ENCODE peak calls at places on chromosomes 3 and 15, in four cellular contexts. E, R, J and U are unnamed samples.

GRCh38 chr15:31398677-31399260 is 72.1 kb downstream of the KLF13 start:
- DNase-seq in J (no peak), E (no peak), R (no peak), U (no peak)

GRCh38 chr3:138509586-138509985 is 75.2 kb downstream of the ESYT3 start:
- DNase-seq in E (peak; percentile 5), J (no peak), R (no peak), U (no peak)

GRCh38 chr3:123750209-123750608 is 133.9 kb downstream of the MYLK start:
- DNase-seq in E (no peak), J (no peak), R (no peak), U (no peak)

GRCh38 chr3:66399529-66400232 is 101.1 kb downstream of the LRIG1 start:
- DNase-seq in J (no peak), E (no peak), R (no peak), U (no peak)

GRCh38 chr3:149377408-149378111 is at the start of gene TM4SF1:
- DNase-seq in J (peak; percentile 90), E (peak; percentile 97), R (no peak), U (no peak)

GRCh38 chr15:40853241-40853890 is 9.5 kb downstream of the SPINT1 start:
- DNase-seq in J (no peak), E (no peak), R (peak; percentile 67), U (no peak)

GRCh38 chr3:173568623-173569022 is 171.1 kb downstream of the NLGN1 start:
- DNase-seq in E (no peak), R (no peak), J (no peak), U (no peak)

GRCh38 chr15:101009176-101009575 is 90.0 kb downstream of the LRRK1 start:
- DNase-seq in J (no peak), R (no peak), E (no peak), U (no peak)

GRCh38 chr15:101246824-101247745 is 4.8 kb downstream of the CHSY1 start:
- DNase-seq in R (peak; percentile 64), E (no peak), J (no peak), U (no peak)

DNA sequence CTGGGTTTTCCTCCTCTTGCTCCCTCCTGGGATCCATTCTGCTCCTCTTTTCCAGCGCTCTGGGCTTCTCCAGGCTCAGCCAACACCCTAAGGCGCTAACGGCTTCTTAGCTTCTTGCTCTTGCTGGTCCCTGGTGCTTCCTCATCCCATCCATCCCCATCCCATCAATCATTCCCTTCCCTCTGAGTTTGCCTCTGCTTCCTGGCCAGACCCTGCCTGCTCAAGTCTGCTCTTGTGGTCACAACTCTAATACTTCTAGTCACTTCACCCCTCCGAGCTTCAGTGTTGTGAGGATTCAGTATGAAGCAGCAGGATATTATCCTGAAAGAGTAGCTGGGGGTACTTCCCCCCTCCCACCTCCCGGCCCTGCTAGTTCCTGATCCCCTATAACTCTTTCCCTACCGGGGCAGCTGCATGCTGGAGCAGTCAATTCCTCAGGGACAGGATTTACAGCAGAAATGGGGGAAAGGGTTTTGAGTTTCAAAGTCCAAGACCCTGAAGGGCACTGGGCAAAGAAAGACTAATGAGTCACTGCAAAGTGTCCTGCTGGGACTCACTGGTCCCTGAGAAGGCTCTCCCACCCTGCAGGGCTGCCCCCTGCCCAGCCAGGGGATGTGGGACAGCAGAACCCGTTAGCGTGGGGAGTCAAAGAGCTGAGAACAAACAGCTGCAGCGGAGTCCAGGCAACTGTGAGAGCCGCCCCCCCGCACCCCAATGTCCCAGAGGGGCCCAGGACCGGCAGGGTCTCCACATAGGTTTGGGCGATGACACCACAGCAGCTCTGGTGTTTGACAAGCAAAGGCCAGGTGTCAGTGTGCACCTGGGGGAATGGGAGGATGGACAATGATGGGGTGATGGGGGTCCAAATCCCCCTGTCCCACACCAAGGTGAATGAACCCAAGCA is 2.3 kb upstream of the SYNM start:
- DNase-seq in R (peak; percentile 66), E (peak; percentile 7), J (no peak), U (no peak)
- H3K4me3 ChIP-seq in R (no peak overlapping the region), E (no peak overlapping the region), J (no peak overlapping the region), U (no peak overlapping the region)

DNA sequence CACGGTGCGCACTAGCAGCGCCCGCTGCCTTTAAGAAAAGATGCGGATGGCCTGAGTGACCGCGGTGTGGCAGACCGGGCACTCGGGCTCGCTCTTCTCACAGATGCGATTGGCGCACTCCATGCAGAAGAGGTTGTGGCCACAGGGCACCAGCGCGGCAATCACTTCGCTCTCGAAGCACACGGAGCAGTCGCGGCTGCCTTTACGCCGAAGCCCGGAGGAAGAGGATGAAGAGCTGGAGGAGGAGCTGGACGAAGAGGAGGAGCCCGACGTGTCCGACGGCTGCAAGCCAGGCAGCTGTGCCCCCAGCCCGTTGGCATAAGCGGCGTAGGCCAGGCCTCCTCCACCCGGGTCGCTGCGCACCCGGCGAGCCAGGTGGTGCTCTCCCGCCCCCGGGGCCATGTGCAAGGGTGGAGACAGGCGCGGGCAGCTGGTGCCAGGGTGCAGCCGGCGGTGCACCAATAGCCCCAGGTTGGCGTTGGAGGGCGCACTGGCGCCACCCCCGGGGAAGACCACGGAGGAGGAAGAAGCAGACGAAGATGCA is 2.6 kb downstream of the MEX3B start:
- DNase-seq in J (no peak), E (peak; percentile 8), R (peak; percentile 76), U (no peak)
- TF ChIP-seq CTCF in J (no peak), E (no peak), R (no peak), U (no peak)

GRCh38 chr3:12932347-12932746 is 91.0 kb upstream of the RPL32 start:
- DNase-seq in R (no peak), J (no peak), E (no peak), U (no peak)
- H3K4me3 ChIP-seq in R (no peak overlapping the region), J (no peak overlapping the region), E (no peak overlapping the region), U (no peak overlapping the region)

GRCh38 chr3:51684971-51685751 is 14.1 kb downstream of the TEX264 start:
- DNase-seq in R (no peak), E (no peak), J (no peak), U (no peak)
- TF ChIP-seq CTCF in R (no peak), E (no peak), J (no peak), U (no peak)

GRCh38 chr15:48871536-48871935 is 6.4 kb upstream of the EID1 start:
- DNase-seq in R (no peak), E (no peak), J (no peak), U (no peak)

GRCh38 chr15:48869966-48870365 is 8.0 kb upstream of the EID1 start:
- DNase-seq in J (no peak), E (no peak), R (no peak), U (no peak)

GRCh38 chr15:48868018-48868417 is 9.9 kb upstream of the EID1 start:
- DNase-seq in E (no peak), J (no peak), R (no peak), U (no peak)

GRCh38 chr15:48866141-48866563 is 11.8 kb upstream of the EID1 start:
- DNase-seq in J (no peak), E (peak; percentile 69), R (no peak), U (no peak)

GRCh38 chr15:48868549-48868948 is 9.4 kb upstream of the EID1 start:
- DNase-seq in J (peak; percentile 67), R (no peak), E (peak; percentile 88), U (no peak)
- H3K4me3 ChIP-seq in J (no peak overlapping the region), R (no peak overlapping the region), E (no peak overlapping the region), U (no peak overlapping the region)

DNA sequence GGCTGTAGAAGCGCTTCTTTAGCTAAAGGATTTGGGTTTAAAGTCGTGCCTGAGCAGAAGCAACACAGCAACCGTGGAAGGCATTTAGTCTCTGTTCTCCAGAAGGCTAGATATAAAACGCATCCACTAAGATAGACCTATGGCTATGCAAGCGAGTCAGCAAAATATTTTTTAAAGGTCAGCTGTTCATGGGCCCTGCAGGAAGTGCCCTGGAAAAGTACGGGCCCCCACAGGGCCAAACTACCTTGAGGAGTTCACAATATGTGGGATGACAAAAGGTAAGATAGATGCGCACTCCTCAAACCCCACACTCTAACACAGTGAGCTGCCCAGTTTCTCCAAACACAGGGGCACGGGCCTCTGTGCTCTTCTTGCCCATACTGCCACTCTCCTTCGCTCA is 261.6 kb downstream of the VPS13C start:
- DNase-seq in E (no peak), J (no peak), R (no peak), U (no peak)
- TF ChIP-seq CTCF in E (no peak), J (no peak), R (no peak), U (no peak)

GRCh38 chr3:122247087-122247824 is 63.8 kb downstream of the CASR start:
- DNase-seq in E (no peak), J (no peak), R (peak; percentile 78), U (no peak)

GRCh38 chr3:122247825-122248185 is 64.3 kb downstream of the CASR start:
- DNase-seq in R (peak; percentile 86), J (peak; percentile 4), E (peak; percentile 52), U (no peak)

GRCh38 chr3:122246214-122246613 is 62.7 kb downstream of the CASR start:
- DNase-seq in R (no peak), E (peak; percentile 57), J (no peak), U (no peak)

GRCh38 chr3:122251428-122251827 is 68.0 kb downstream of the CASR start:
- DNase-seq in E (no peak), R (no peak), J (no peak), U (no peak)

DNA sequence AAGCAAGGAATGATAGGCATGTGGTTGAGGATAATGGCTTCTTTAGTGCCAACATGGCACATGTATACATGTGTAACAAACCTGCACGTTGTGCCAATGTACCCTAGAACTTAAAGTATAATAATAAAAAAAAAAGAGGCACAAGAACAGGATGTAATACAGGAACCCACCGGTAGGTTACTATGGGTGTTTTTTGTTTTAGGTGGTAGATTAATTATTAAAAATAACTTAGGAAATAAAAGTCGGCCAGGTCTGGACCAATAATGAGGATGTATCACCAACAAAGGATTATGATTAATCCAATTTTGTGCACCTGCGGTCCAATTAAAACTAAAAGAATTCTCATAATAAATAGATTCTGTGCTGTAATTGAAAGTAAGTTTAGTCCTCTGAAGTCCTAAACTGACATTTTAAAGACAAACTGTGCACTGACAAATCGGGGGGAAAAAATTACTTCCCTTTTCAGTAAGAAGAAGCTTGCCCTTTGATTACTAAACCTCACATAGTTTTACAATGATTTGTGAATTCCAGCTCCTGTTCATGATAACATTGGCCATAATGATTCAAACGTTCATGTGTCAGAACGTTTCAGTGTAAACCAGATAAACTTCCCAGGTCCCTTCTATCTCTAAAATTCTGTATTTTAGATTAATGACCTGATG is 62.2 kb downstream of the CASR start:
- DNase-seq in E (peak; percentile 84), J (peak; percentile 6), R (no peak), U (no peak)
- H3K4me3 ChIP-seq in E (no peak overlapping the region), J (no peak overlapping the region), R (no peak overlapping the region), U (peak overlapping the region; percentile 43)

GRCh38 chr3:170111147-170111771 is 70.3 kb downstream of the PHC3 start:
- DNase-seq in R (no peak), J (no peak), E (no peak), U (no peak)

GRCh38 chr3:170117134-170117533 is 64.4 kb downstream of the PHC3 start:
- DNase-seq in R (no peak), J (peak; percentile 12), E (peak; percentile 4), U (no peak)
- TF ChIP-seq CTCF in R (no peak), J (peak; percentile 36), E (no peak), U (peak; percentile 15)